ENCODE peak calls at places on chromosome 2, in ten cellular contexts. V is naive thymus-derived CD4-positive, alpha-beta T cell; U is HS-5; N is RCC 7860; X is COLO829; P is GDM1; O is anterior cingulate cortex; I is RWPE1; D is Kasumi-1; J is H54. C is an unnamed sample.
A peak's percentile ranks its signal among the peaks of the same experiment; 100 is the strongest.

GRCh38 chr2:29012211-29012681 is 31.1 kb downstream of the TOGARAM2 start:
- DNase-seq in J (no peak), D (peak; percentile 26), I (no peak), N (no peak), P (peak; percentile 24), U (no peak), X (no peak), V (no peak), O (no peak), C (peak; percentile 44)

GRCh38 chr2:28045676-28046351 is 155.3 kb downstream of the BABAM2 start:
- DNase-seq in X (no peak), N (no peak), I (peak; percentile 8), O (no peak), D (no peak), J (no peak), U (no peak), V (no peak), P (no peak), C (no peak)

GRCh38 chr2:180656455-180656847 is 324.0 kb upstream of the UBE2E3 start:
- DNase-seq in U (peak; percentile 88), J (no peak), X (no peak), I (peak; percentile 86), D (no peak), N (peak; percentile 92), O (no peak), P (no peak), V (no peak), C (no peak)

GRCh38 chr2:28895189-28895893 is 874 bp downstream of the WDR43 start:
- DNase-seq in O (no peak), J (peak; percentile 16), X (no peak), N (peak; percentile 53), V (peak; percentile 31), I (peak; percentile 58), D (peak; percentile 30), U (no peak), P (no peak), C (peak; percentile 63)

GRCh38 chr2:233855345-233855744 is 1.0 kb upstream of the HJURP start:
- DNase-seq in O (no peak), X (no peak), N (no peak), J (no peak), P (no peak), I (no peak), U (no peak), D (no peak), V (no peak), C (no peak)

GRCh38 chr2:162126145-162126926 is 25.7 kb downstream of the GCG start:
- DNase-seq in X (no peak), U (no peak), V (no peak), I (no peak), O (no peak), D (peak; percentile 97), J (no peak), N (no peak), P (peak; percentile 65), C (peak; percentile 57)

GRCh38 chr2:7795358-7796199 is 878.4 kb downstream of the RNF144A start:
- DNase-seq in X (peak; percentile 6), P (peak; percentile 4), V (no peak), J (no peak), I (no peak), U (no peak), O (no peak), D (peak; percentile 73), N (no peak), C (no peak)

GRCh38 chr2:240353086-240353798 is 82.2 kb upstream of the GPC1 start:
- DNase-seq in O (no peak), I (no peak), J (no peak), D (no peak), V (no peak), N (no peak), X (no peak), U (no peak), P (no peak), C (no peak)